ENCODE peak calls at places on chromosomes 3 and 15, in five cellular contexts. One of them, this sample, is unnamed. For H3K4me1, the result is how much of the 10 kb centered on the place peaks cover.

GRCh38 chr3:158539414-158540014 is 31.5 kb upstream of the MLF1 start:
- DNase-seq in mesendoderm: peak
- DNase-seq in BE2C: peak
- DNase-seq in ascending aorta: no peak
- DNase-seq in transverse colon: peak
- DNase-seq in this sample: no peak

GRCh38 chr3:170420307-170420821 is 1.7 kb downstream of the CLDN11 start:
- DNase-seq in mesendoderm: peak
- DNase-seq in BE2C: no peak
- DNase-seq in ascending aorta: no peak
- DNase-seq in transverse colon: no peak
- DNase-seq in this sample: no peak

GRCh38 chr3:122930371-122930997 is 97.1 kb downstream of the SEMA5B start:
- DNase-seq in mesendoderm: no peak
- DNase-seq in BE2C: no peak
- DNase-seq in ascending aorta: no peak
- DNase-seq in transverse colon: no peak
- DNase-seq in this sample: no peak

GRCh38 chr3:177579419-177579818 is 382.1 kb upstream of the TBL1XR1 start:
- DNase-seq in mesendoderm: no peak
- DNase-seq in BE2C: no peak
- DNase-seq in ascending aorta: no peak
- DNase-seq in transverse colon: no peak
- DNase-seq in this sample: no peak

GRCh38 chr15:78205856-78206255 is 28.5 kb downstream of the ACSBG1 start:
- DNase-seq in mesendoderm: no peak
- DNase-seq in BE2C: no peak
- DNase-seq in ascending aorta: peak
- DNase-seq in transverse colon: no peak
- DNase-seq in this sample: no peak

GRCh38 chr3:85342915-85343314 is 384.1 kb downstream of the CADM2 start:
- DNase-seq in mesendoderm: peak
- DNase-seq in BE2C: peak
- DNase-seq in ascending aorta: no peak
- DNase-seq in transverse colon: no peak
- DNase-seq in this sample: no peak

GRCh38 chr15:68672781-68673205 is 94.0 kb downstream of the CORO2B start:
- DNase-seq in mesendoderm: peak
- DNase-seq in BE2C: peak
- DNase-seq in ascending aorta: peak
- DNase-seq in transverse colon: no peak
- DNase-seq in this sample: no peak

GRCh38 chr15:52228928-52229327 is 37.7 kb upstream of the GNB5 start:
- DNase-seq in mesendoderm: peak
- DNase-seq in BE2C: no peak
- DNase-seq in ascending aorta: no peak
- DNase-seq in transverse colon: peak
- DNase-seq in this sample: peak

GRCh38 chr3:3286014-3286413 is 106.5 kb upstream of the CRBN start:
- DNase-seq in mesendoderm: no peak
- DNase-seq in BE2C: peak
- DNase-seq in ascending aorta: no peak
- DNase-seq in transverse colon: no peak
- DNase-seq in this sample: no peak

GRCh38 chr15:99153026-99153535 is 48.2 kb downstream of the SYNM start:
- DNase-seq in mesendoderm: peak
- DNase-seq in BE2C: no peak
- DNase-seq in ascending aorta: no peak
- DNase-seq in transverse colon: no peak
- DNase-seq in this sample: no peak

GRCh38 chr3:180142041-180142440 is 105.3 kb upstream of the PEX5L start:
- DNase-seq in mesendoderm: no peak
- DNase-seq in BE2C: no peak
- DNase-seq in ascending aorta: no peak
- DNase-seq in transverse colon: no peak
- DNase-seq in this sample: no peak

GRCh38 chr3:128369881-128370642 is 96.6 kb downstream of the DNAJB8 start:
- DNase-seq in mesendoderm: peak
- DNase-seq in BE2C: peak
- DNase-seq in ascending aorta: no peak
- DNase-seq in transverse colon: no peak
- DNase-seq in this sample: no peak

GRCh38 chr15:47792231-47792630 is 74.9 kb downstream of the SEMA6D start:
- DNase-seq in mesendoderm: no peak
- DNase-seq in BE2C: no peak
- DNase-seq in ascending aorta: no peak
- DNase-seq in transverse colon: no peak
- DNase-seq in this sample: no peak

GRCh38 chr3:27976933-27977332 is 254.8 kb upstream of the EOMES start:
- DNase-seq in mesendoderm: no peak
- DNase-seq in BE2C: no peak
- DNase-seq in ascending aorta: peak
- DNase-seq in transverse colon: no peak
- DNase-seq in this sample: no peak

GRCh38 chr3:153762411-153763235 is 358.6 kb upstream of the ARHGEF26 start:
- DNase-seq in mesendoderm: no peak
- DNase-seq in BE2C: no peak
- DNase-seq in ascending aorta: no peak
- DNase-seq in transverse colon: no peak
- DNase-seq in this sample: no peak

GRCh38 chr15:70741677-70742293 is 21.6 kb downstream of the UACA start:
- DNase-seq in mesendoderm: no peak
- DNase-seq in BE2C: no peak
- DNase-seq in ascending aorta: no peak
- DNase-seq in transverse colon: no peak
- DNase-seq in this sample: no peak

GRCh38 chr3:32901005-32901932 is 50.2 kb upstream of the CCR4 start:
- DNase-seq in mesendoderm: no peak
- DNase-seq in BE2C: no peak
- DNase-seq in ascending aorta: no peak
- DNase-seq in transverse colon: no peak
- DNase-seq in this sample: no peak

GRCh38 chr15:70262171-70262570 is 164.5 kb upstream of the TLE3 start:
- DNase-seq in mesendoderm: no peak
- DNase-seq in BE2C: no peak
- DNase-seq in ascending aorta: no peak
- DNase-seq in transverse colon: no peak
- DNase-seq in this sample: no peak

GRCh38 chr15:68028808-68029207 is 25.3 kb upstream of the PIAS1 start:
- DNase-seq in mesendoderm: no peak
- DNase-seq in BE2C: no peak
- DNase-seq in ascending aorta: no peak
- DNase-seq in transverse colon: no peak
- DNase-seq in this sample: no peak

GRCh38 chr3:194688207-194688711 is 2.6 kb downstream of the FAM43A start:
- DNase-seq in mesendoderm: peak
- DNase-seq in BE2C: peak
- DNase-seq in ascending aorta: peak
- DNase-seq in transverse colon: peak
- DNase-seq in this sample: peak

GRCh38 chr3:17023006-17023664 is 138.4 kb downstream of the PLCL2 start:
- DNase-seq in mesendoderm: no peak
- DNase-seq in BE2C: no peak
- DNase-seq in ascending aorta: no peak
- DNase-seq in transverse colon: no peak
- DNase-seq in this sample: no peak

GRCh38 chr3:183878071-183878470 is 6.6 kb downstream of the PARL start:
- DNase-seq in mesendoderm: no peak
- DNase-seq in BE2C: no peak
- DNase-seq in ascending aorta: no peak
- DNase-seq in transverse colon: no peak
- DNase-seq in this sample: no peak

GRCh38 chr3:194536883-194537637 is 50.3 kb upstream of the ATP13A3 start:
- DNase-seq in mesendoderm: no peak
- DNase-seq in BE2C: peak
- DNase-seq in ascending aorta: peak
- DNase-seq in transverse colon: peak
- DNase-seq in this sample: peak

GRCh38 chr3:79012946-79013362 is 754.8 kb downstream of the ROBO1 start:
- DNase-seq in mesendoderm: peak
- DNase-seq in BE2C: no peak
- DNase-seq in ascending aorta: no peak
- DNase-seq in transverse colon: no peak
- DNase-seq in this sample: no peak

GRCh38 chr15:99993681-99994131 is 260.5 kb upstream of the LYSMD4 start:
- DNase-seq in mesendoderm: no peak
- DNase-seq in BE2C: no peak
- DNase-seq in ascending aorta: peak
- DNase-seq in transverse colon: no peak
- DNase-seq in this sample: no peak

GRCh38 chr3:107661447-107662108 is 138.8 kb downstream of the BBX start:
- DNase-seq in mesendoderm: no peak
- DNase-seq in BE2C: no peak
- DNase-seq in ascending aorta: no peak
- DNase-seq in transverse colon: no peak
- DNase-seq in this sample: no peak

GRCh38 chr3:23840521-23840920 is 34.8 kb downstream of the UBE2E1 start:
- DNase-seq in mesendoderm: no peak
- DNase-seq in BE2C: no peak
- DNase-seq in ascending aorta: no peak
- DNase-seq in transverse colon: no peak
- DNase-seq in this sample: no peak

GRCh38 chr15:49084285-49084570 is 38.0 kb upstream of the SECISBP2L start:
- DNase-seq in mesendoderm: no peak
- DNase-seq in BE2C: no peak
- DNase-seq in ascending aorta: no peak
- DNase-seq in transverse colon: no peak
- DNase-seq in this sample: no peak

DNA sequence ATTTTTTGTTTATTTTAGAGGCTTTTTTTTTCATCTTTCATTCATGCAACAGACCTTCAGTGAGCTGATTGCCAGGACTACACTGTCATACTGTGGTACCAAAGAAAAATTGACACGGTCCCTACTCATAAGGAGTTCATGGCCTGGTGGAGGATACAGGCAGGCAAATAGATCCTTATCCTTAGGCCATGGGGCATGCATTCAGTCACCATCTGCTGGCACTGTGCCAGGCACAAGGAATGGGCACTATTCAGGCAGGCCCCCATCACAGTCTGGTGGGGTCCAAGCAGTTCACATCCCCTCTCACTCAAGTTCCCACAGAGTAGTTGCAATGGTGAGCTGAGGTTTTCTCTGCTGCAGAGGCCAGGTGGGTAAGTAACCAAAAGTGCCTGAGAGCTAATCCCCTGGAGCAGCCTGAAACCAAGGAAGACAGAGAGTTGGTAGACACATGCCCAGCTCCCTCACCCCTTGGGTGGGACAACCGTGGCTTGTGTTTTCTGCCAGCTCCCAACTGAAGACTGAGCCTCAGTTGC is 17.3 kb downstream of the CISH start:
- DNase-seq in mesendoderm: no peak
- DNase-seq in BE2C: no peak
- DNase-seq in ascending aorta: no peak
- DNase-seq in transverse colon: no peak
- DNase-seq in this sample: no peak
- H3K4me1 ChIP-seq in mesendoderm: under half
- H3K4me1 ChIP-seq in BE2C: under half
- H3K4me1 ChIP-seq in ascending aorta: under half
- H3K4me1 ChIP-seq in transverse colon: under half
- H3K4me1 ChIP-seq in this sample: under half

DNA sequence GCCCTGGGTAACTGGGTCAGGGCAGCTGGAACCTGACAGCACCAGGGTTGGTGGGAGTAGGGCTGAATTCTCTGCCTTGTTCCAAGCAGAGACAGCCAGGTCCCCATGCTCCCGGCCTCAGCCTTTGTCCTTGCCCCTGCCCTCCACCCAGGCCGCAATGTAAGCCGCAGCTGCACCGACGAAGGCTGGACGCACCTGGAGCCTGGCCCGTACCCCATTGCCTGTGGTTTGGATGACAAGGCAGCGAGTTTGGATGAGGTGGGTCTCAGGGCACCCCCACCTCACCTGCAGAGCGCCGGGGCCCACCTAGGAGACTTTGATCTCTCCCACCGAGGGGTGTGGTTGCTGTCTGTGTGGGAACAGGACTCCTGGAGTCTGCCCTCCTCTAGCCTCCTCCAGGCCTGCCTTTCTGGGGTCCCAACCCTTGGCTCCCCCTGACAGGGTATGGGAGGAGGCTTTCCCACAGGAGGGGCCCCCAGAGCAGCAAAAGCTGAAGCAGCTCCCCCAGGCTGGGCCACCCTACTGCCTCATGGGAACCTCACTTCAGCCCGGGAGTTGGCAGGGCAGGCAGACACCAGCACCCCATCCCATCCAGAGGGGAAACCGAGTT is 23.4 kb downstream of the VIPR1 start:
- DNase-seq in mesendoderm: no peak
- DNase-seq in BE2C: no peak
- DNase-seq in ascending aorta: no peak
- DNase-seq in transverse colon: no peak
- DNase-seq in this sample: no peak
- H3K4me1 ChIP-seq in mesendoderm: under half
- H3K4me1 ChIP-seq in BE2C: under half
- H3K4me1 ChIP-seq in ascending aorta: under half
- H3K4me1 ChIP-seq in transverse colon: under half
- H3K4me1 ChIP-seq in this sample: under half

DNA sequence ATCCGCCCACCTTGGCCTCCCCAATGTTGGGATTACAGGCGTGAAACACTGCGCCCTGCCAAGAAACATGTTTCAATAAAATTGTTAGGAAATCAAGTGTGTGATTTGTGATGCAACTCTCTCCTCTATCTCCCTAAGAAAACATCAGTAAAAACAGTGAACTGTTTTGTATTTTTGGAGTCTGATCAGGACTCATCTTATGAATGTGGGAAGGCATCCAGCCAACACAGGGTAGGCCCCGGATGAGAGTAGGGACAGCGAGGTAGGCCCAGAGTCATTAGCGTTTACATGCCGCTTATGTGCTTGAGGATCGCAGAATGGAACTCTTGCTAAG is 884 bp upstream of the GLYCTK start:
- DNase-seq in mesendoderm: no peak
- DNase-seq in BE2C: no peak
- DNase-seq in ascending aorta: no peak
- DNase-seq in transverse colon: no peak
- DNase-seq in this sample: no peak
- H3K4me1 ChIP-seq in mesendoderm: under half
- H3K4me1 ChIP-seq in BE2C: under half
- H3K4me1 ChIP-seq in ascending aorta: under half
- H3K4me1 ChIP-seq in transverse colon: half or more
- H3K4me1 ChIP-seq in this sample: under half

DNA sequence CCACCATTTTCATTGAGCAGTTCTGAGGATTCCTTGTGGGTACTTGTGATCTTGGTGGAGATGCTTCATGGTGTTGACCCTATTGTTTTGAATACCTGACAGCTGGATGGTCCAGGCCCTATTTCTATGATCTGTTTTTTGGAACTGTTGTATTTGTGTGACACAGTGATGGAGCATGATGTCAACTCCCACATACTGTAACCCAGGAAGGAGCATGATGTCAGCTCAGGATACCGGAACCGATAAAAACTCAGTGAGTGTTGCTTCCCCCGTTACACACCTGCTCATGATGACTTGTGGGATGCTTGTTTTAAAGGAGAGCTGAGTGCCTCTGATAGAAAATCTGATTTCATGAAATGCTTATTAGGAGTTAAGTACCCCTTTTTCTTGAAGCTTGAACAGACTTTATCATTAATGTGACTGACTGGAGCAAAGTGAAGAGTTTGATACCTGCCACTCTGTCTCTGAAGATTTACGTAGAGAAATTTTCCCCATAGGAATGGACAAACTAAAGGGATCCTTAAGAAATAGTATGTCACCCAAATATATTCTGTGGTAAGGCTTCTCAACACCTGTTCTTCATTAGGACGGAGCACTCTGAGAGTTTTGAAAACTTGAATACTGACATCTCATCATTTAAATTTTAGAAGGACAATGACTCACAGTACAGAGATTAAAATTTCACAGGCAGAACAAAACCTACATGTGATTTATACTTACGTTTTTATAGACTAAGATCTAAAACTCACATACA is 45.3 kb downstream of the ZBTB38 start:
- DNase-seq in mesendoderm: no peak
- DNase-seq in BE2C: no peak
- DNase-seq in ascending aorta: no peak
- DNase-seq in transverse colon: no peak
- DNase-seq in this sample: no peak
- H3K4me1 ChIP-seq in mesendoderm: under half
- H3K4me1 ChIP-seq in BE2C: under half
- H3K4me1 ChIP-seq in ascending aorta: half or more
- H3K4me1 ChIP-seq in transverse colon: half or more
- H3K4me1 ChIP-seq in this sample: under half